ENCODE peak calls at places on chromosomes 11 and 22, in four cellular contexts. One of them, this sample, is unnamed.

GRCh38 chr11:93857413-93858185 is 7.2 kb upstream of the VSTM5 start:
- DNase-seq in type B pancreatic cell: no peak
- DNase-seq in mucosa of descending colon: no peak
- DNase-seq in activated B cell treated with CpG ODN at 0.5 μM for 24 hours: no peak
- DNase-seq in this sample: no peak

GRCh38 chr22:22064580-22064979 is 82.0 kb upstream of the TOP3B start:
- DNase-seq in type B pancreatic cell: no peak
- DNase-seq in mucosa of descending colon: no peak
- DNase-seq in activated B cell treated with CpG ODN at 0.5 μM for 24 hours: no peak
- DNase-seq in this sample: no peak

GRCh38 chr11:114562166-114562916 is 2.7 kb upstream of the NXPE1 start:
- DNase-seq in type B pancreatic cell: no peak
- DNase-seq in mucosa of descending colon: no peak
- DNase-seq in activated B cell treated with CpG ODN at 0.5 μM for 24 hours: no peak
- DNase-seq in this sample: no peak

GRCh38 chr11:130553306-130553705 is 104.9 kb downstream of the ADAMTS15 start:
- DNase-seq in type B pancreatic cell: no peak
- DNase-seq in mucosa of descending colon: no peak
- DNase-seq in activated B cell treated with CpG ODN at 0.5 μM for 24 hours: no peak
- DNase-seq in this sample: no peak

GRCh38 chr22:41951898-41952474 is at the start of gene SMIM45:
- DNase-seq in type B pancreatic cell: no peak
- DNase-seq in mucosa of descending colon: no peak
- DNase-seq in activated B cell treated with CpG ODN at 0.5 μM for 24 hours: peak
- DNase-seq in this sample: peak

GRCh38 chr22:30000566-30000965 is 79.7 kb upstream of the HORMAD2 start:
- DNase-seq in type B pancreatic cell: no peak
- DNase-seq in mucosa of descending colon: no peak
- DNase-seq in activated B cell treated with CpG ODN at 0.5 μM for 24 hours: no peak
- DNase-seq in this sample: no peak

GRCh38 chr11:60251485-60252207 is 8.7 kb upstream of the MS4A4E start:
- DNase-seq in type B pancreatic cell: no peak
- DNase-seq in mucosa of descending colon: no peak
- DNase-seq in activated B cell treated with CpG ODN at 0.5 μM for 24 hours: no peak
- DNase-seq in this sample: no peak

GRCh38 chr11:114359342-114359741 is 41.0 kb downstream of the C11orf71 start:
- DNase-seq in type B pancreatic cell: no peak
- DNase-seq in mucosa of descending colon: no peak
- DNase-seq in activated B cell treated with CpG ODN at 0.5 μM for 24 hours: no peak
- DNase-seq in this sample: no peak

GRCh38 chr11:57190548-57190947 is 8.8 kb downstream of the LRRC55 start:
- DNase-seq in type B pancreatic cell: no peak
- DNase-seq in mucosa of descending colon: no peak
- DNase-seq in activated B cell treated with CpG ODN at 0.5 μM for 24 hours: no peak
- DNase-seq in this sample: no peak

DNA sequence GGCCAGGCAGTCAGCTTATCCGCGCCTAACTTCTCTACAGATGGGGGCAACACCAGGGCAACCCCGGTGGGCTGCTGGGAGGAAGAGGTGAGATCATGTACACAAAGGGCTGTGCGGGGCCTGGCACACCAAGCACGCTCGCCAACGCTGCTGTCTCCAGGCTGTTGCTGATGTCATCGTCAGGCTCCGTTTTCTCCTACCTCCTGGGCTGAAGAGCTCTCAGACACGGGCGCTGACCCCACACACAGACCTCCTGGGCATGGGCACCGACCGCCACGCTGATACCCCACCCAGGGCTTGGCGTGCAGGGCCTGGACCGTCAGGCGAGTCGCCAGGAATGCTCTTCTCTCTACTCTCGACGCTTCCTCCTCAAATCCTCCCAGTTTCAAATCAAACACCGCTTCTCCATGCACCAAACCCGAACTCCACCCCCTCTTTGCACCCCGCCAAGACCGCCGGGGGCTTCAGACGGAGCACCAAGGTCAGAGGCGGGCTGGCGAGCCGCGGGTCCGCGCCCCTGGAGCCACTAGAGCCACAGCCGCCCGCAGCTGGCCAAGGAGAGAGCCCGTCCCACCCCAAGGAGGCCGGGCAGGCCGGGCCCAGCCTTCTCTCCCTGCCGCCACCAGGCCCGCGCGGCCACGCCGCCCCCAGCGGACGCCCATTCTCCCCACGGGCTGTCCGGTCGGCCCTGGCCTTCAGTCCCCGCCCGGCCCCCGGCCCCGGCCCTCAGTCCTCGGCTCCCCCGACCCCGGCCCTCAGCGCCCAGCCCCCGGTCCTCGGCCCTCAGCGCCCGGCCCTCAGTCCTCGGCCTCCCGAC is 772 bp downstream of the SBF1 start:
- DNase-seq in type B pancreatic cell: no peak
- DNase-seq in mucosa of descending colon: peak
- DNase-seq in activated B cell treated with CpG ODN at 0.5 μM for 24 hours: no peak
- DNase-seq in this sample: peak
- TF ChIP-seq CTCF in type B pancreatic cell: no peak
- TF ChIP-seq CTCF in mucosa of descending colon: no peak
- TF ChIP-seq CTCF in activated B cell treated with CpG ODN at 0.5 μM for 24 hours: no peak
- TF ChIP-seq CTCF in this sample: no peak

DNA sequence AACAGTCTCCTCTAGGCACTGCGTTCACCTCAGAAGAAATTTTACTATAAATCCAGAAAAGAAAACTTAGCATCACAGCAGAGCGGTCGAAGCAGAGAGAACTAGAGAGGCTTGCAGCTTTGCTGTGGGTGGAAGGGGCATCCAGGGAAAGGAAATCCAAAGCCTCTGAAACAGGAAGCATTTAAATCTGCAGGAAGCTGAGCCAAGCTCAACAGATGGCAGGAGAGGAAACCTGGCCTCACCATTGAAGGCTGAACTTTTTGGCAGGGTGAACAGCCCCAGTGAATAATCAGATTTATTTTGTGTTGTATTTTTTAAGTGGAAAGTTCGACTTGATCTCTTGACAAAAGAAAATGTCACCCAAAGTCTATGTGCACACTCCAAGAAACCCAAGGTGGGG is 858.1 kb downstream of the OPCML start:
- DNase-seq in type B pancreatic cell: no peak
- DNase-seq in mucosa of descending colon: no peak
- DNase-seq in activated B cell treated with CpG ODN at 0.5 μM for 24 hours: no peak
- DNase-seq in this sample: no peak
- TF ChIP-seq CTCF in type B pancreatic cell: no peak
- TF ChIP-seq CTCF in mucosa of descending colon: no peak
- TF ChIP-seq CTCF in activated B cell treated with CpG ODN at 0.5 μM for 24 hours: no peak
- TF ChIP-seq CTCF in this sample: no peak

DNA sequence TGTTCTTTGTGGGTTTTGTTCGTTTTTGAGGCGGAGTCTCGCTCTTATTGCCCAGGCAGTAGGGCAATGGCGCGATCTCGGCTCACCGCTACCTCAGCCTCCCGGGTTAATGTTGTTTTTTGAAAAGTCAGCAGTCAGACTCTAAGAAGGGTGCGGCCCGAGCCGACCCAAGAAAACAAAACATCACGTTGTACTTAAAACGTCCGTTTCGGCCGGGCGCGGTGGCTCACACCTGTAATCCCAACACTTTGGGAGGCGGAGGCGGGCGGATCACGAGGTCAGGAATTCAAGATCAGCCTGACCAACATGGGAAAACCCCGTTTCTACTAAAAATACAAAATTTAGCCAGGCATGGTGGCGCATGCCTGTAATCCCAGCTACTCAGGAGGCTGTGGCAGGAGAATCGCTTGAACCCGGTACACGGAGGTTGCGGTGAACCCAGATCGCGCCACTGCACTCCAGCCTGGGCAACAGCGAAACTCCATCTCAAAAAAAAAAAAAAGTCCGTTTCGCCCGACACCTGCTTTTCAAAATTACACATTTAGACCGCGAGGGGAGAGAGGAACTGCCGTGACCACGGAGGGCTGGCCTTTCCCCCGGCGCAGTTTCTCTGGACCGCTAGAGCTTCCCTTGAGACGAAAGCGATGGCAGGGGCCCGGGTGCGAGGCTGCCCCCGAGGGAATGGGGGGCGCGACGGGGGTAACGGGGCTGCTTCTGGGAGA is 636 bp downstream of the CD59 start:
- DNase-seq in type B pancreatic cell: no peak
- DNase-seq in mucosa of descending colon: peak
- DNase-seq in activated B cell treated with CpG ODN at 0.5 μM for 24 hours: peak
- DNase-seq in this sample: peak
- TF ChIP-seq CTCF in type B pancreatic cell: peak
- TF ChIP-seq CTCF in mucosa of descending colon: no peak
- TF ChIP-seq CTCF in activated B cell treated with CpG ODN at 0.5 μM for 24 hours: no peak
- TF ChIP-seq CTCF in this sample: no peak

DNA sequence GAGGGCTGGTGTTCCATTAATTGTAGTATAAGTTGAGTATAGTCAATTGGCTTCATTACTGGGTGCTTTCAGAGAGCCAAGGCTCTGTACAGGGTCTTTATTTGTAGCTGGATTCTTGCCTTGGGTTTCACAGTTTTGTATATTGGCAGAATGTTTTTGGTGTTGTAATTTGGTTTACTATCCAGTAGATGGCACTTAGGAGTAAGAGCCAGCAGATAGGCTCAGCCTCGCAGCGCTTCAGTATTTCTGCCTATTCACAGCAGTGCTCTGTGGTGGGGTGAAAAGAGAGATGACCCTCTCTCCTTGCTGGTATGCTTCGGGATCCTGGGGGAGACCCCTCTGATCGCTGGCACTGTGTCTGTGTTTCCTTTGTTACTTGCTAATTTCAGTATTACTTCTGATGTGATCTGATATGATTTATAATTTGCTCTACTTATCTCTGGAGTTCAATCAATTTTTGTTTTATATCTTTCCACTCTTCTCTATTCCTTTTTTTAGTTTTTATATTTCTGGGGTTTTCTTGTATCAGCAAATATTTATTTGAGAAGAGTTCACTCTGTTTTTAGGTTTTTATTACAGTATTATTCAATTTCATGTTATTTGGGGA is 52.2 kb downstream of the ANO5 start:
- DNase-seq in type B pancreatic cell: no peak
- DNase-seq in mucosa of descending colon: no peak
- DNase-seq in activated B cell treated with CpG ODN at 0.5 μM for 24 hours: no peak
- DNase-seq in this sample: peak
- TF ChIP-seq CTCF in type B pancreatic cell: peak
- TF ChIP-seq CTCF in mucosa of descending colon: peak
- TF ChIP-seq CTCF in activated B cell treated with CpG ODN at 0.5 μM for 24 hours: no peak
- TF ChIP-seq CTCF in this sample: peak

GRCh38 chr11:64099436-64099835 is 63.7 kb downstream of the FLRT1 start:
- DNase-seq in type B pancreatic cell: no peak
- DNase-seq in mucosa of descending colon: no peak
- DNase-seq in activated B cell treated with CpG ODN at 0.5 μM for 24 hours: no peak
- DNase-seq in this sample: no peak
- TF ChIP-seq CTCF in type B pancreatic cell: no peak
- TF ChIP-seq CTCF in mucosa of descending colon: no peak
- TF ChIP-seq CTCF in activated B cell treated with CpG ODN at 0.5 μM for 24 hours: no peak
- TF ChIP-seq CTCF in this sample: no peak

GRCh38 chr11:64747961-64748715 is 4.2 kb upstream of the RASGRP2 start:
- DNase-seq in type B pancreatic cell: no peak
- DNase-seq in mucosa of descending colon: no peak
- DNase-seq in activated B cell treated with CpG ODN at 0.5 μM for 24 hours: no peak
- DNase-seq in this sample: no peak

GRCh38 chr11:64751136-64751535 is 7.2 kb upstream of the RASGRP2 start:
- DNase-seq in type B pancreatic cell: no peak
- DNase-seq in mucosa of descending colon: no peak
- DNase-seq in activated B cell treated with CpG ODN at 0.5 μM for 24 hours: no peak
- DNase-seq in this sample: no peak

GRCh38 chr11:64751580-64751979 is 7.6 kb upstream of the RASGRP2 start:
- DNase-seq in type B pancreatic cell: no peak
- DNase-seq in mucosa of descending colon: no peak
- DNase-seq in activated B cell treated with CpG ODN at 0.5 μM for 24 hours: no peak
- DNase-seq in this sample: no peak

GRCh38 chr11:64752106-64752970 is 7.4 kb downstream of the PYGM start:
- DNase-seq in type B pancreatic cell: no peak
- DNase-seq in mucosa of descending colon: no peak
- DNase-seq in activated B cell treated with CpG ODN at 0.5 μM for 24 hours: no peak
- DNase-seq in this sample: no peak

DNA sequence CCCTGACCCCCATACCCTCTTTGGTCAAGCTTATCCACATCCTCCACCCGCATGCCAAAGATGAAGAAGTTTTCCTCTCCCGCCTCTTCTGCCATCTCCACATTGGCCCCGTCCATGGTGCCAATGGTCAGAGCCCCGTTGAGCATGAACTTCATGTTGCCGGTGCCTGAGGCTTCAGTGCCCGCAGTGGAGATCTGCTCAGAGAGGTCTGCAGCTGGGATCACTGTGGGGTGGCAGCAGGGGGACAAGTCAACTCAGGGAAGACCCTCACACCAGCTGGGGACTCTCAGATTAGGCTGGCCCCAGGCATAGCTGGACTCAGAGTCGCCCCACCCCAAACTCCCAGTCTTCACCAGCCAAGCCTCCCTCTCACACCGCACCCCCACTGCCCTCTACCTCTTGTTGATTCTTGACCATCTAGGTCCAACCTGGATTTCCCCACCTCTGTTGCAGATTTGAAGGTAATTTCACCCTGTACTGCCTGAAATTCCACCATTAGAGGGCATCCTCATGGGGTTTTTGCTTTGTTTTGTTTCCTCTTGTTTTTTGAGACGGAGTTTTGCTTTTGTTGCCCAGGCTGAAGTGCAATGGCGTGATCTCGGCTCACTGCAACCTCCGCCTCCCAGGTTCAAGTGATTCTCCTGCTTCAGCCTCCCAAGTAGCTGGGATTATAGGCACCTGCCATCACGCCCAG is 6.6 kb upstream of the RASGRP2 start:
- DNase-seq in type B pancreatic cell: no peak
- DNase-seq in mucosa of descending colon: no peak
- DNase-seq in activated B cell treated with CpG ODN at 0.5 μM for 24 hours: no peak
- DNase-seq in this sample: no peak
- TF ChIP-seq CTCF in type B pancreatic cell: no peak
- TF ChIP-seq CTCF in mucosa of descending colon: no peak
- TF ChIP-seq CTCF in activated B cell treated with CpG ODN at 0.5 μM for 24 hours: no peak
- TF ChIP-seq CTCF in this sample: no peak

DNA sequence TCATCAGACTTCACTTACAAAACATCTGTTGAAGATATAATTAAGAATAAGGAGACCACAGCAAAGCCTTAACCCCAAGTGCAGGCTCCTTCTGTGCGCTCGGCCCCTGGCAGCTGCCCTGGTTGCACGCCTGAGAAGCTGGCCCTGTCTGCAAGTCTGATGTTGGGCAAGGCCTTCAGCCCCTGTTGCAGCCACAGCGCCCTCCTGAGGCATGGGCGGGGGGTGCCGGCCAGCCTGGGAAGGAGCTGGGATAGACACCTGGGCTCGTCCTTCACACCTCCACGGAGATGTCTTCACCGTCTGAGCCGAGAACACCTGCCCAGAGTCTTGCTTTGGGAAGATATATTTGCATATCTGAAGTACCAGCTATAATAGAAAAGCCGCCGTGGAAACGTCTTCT is 104.1 kb downstream of the MPPED1 start:
- DNase-seq in type B pancreatic cell: no peak
- DNase-seq in mucosa of descending colon: no peak
- DNase-seq in activated B cell treated with CpG ODN at 0.5 μM for 24 hours: no peak
- DNase-seq in this sample: no peak
- TF ChIP-seq CTCF in type B pancreatic cell: no peak
- TF ChIP-seq CTCF in mucosa of descending colon: no peak
- TF ChIP-seq CTCF in activated B cell treated with CpG ODN at 0.5 μM for 24 hours: no peak
- TF ChIP-seq CTCF in this sample: no peak

DNA sequence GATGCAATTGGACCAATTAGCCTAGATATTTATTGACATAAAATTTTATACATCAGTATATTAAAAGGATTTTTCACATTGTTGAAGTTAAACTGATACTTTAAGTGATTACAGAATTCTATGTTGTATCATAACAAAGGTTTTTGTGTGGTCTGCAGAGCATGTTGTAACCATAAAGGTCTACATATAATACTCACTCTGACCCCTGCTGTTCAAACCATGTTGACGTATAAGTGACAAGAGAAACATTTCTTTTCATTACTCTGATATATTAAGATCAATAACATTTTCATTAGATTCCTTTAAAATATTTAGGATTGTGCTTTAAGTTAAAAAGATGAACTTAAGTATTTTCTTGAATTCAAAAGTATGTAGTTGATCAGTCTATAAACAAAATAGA is 63.9 kb downstream of the GAS2 start:
- DNase-seq in type B pancreatic cell: no peak
- DNase-seq in mucosa of descending colon: no peak
- DNase-seq in activated B cell treated with CpG ODN at 0.5 μM for 24 hours: no peak
- DNase-seq in this sample: no peak
- TF ChIP-seq CTCF in type B pancreatic cell: peak
- TF ChIP-seq CTCF in mucosa of descending colon: no peak
- TF ChIP-seq CTCF in activated B cell treated with CpG ODN at 0.5 μM for 24 hours: no peak
- TF ChIP-seq CTCF in this sample: no peak